ENCODE peak calls at places on chromosomes 16 and 17, in ten cellular contexts. H is activated T-cell treated with anti-CD3 and anti-CD28 coated beads, Interleukin-2, amount 50 U/mL, for 72 hours; K is activated naive CD4-positive, alpha-beta T cell treated with anti-CD3 and anti-CD28 coated beads for 36 hours; C is RCC 7860; O is EH; J is WTC11; A is stimulated activated naive CD8-positive, alpha-beta T cell treated with anti-CD3 and anti-CD28 coated beads, Interleukin-15, Interleukin-2, amounts not matched to agents 100 U/mL and 50 U/mL, for 24 hours; V is SW 1271; U is colonic mucosa; D is NCI-H1436. Z is an unnamed sample.

GRCh38 chr17:77124192-77124908 is 16.4 kb upstream of the SEC14L1 start:
- DNase-seq in C (peak; percentile 65), O (peak; percentile 79), U (no peak), J (no peak), H (no peak), V (peak; percentile 95), A (no peak), D (no peak), K (no peak), Z (no peak)

GRCh38 chr17:76678330-76678729 is 32.4 kb downstream of the MXRA7 start:
- DNase-seq in O (no peak), A (peak; percentile 19), J (no peak), H (peak; percentile 27), C (no peak), V (no peak), D (no peak), U (peak; percentile 81), K (no peak), Z (peak; percentile 40)

GRCh38 chr16:57091200-57091989 is 988 bp upstream of the CPNE2 start:
- DNase-seq in C (peak; percentile 68), K (no peak), D (peak; percentile 29), O (peak; percentile 67), H (no peak), U (peak; percentile 66), V (no peak), A (no peak), J (peak; percentile 67), Z (no peak)

GRCh38 chr17:19508327-19508867 is 25.3 kb upstream of the SLC47A1 start:
- DNase-seq in K (peak; percentile 49), U (peak; percentile 42), C (no peak), O (no peak), J (peak; percentile 50), A (peak; percentile 52), H (peak; percentile 47), D (peak; percentile 85), V (no peak), Z (peak; percentile 61)

GRCh38 chr17:60944751-60945150 is 267.1 kb downstream of the BCAS3 start:
- DNase-seq in A (no peak), J (no peak), O (no peak), H (no peak), D (no peak), U (no peak), V (no peak), K (no peak), C (no peak), Z (no peak)

GRCh38 chr17:44846206-44846605 is 1.5 kb upstream of the HIGD1B start:
- DNase-seq in A (no peak), J (no peak), K (no peak), C (no peak), D (no peak), O (no peak), U (no peak), V (no peak), H (no peak), Z (no peak)

GRCh38 chr17:47978324-47978723 is 7.4 kb downstream of the CDK5RAP3 start:
- DNase-seq in U (no peak), O (peak; percentile 67), K (peak; percentile 60), A (peak; percentile 52), J (peak; percentile 87), C (peak; percentile 17), D (peak; percentile 87), H (peak; percentile 43), V (no peak), Z (peak; percentile 55)

GRCh38 chr17:13996758-13997157 is 72.5 kb upstream of the COX10 start:
- DNase-seq in O (peak; percentile 81), H (no peak), K (no peak), U (no peak), V (no peak), A (no peak), C (no peak), D (no peak), J (no peak), Z (no peak)

GRCh38 chr17:69913241-69914015 is 161.6 kb upstream of the KCNJ16 start:
- DNase-seq in J (no peak), O (no peak), D (no peak), K (no peak), C (no peak), A (no peak), V (no peak), U (no peak), H (no peak), Z (no peak)

GRCh38 chr17:79027925-79028491 is 4.0 kb downstream of the C1QTNF1 start:
- DNase-seq in O (peak; percentile 75), H (no peak), U (no peak), C (no peak), A (no peak), V (no peak), K (no peak), D (no peak), J (no peak), Z (no peak)

GRCh38 chr16:68229431-68230175 is 6.3 kb downstream of the ESRP2 start:
- DNase-seq in C (peak; percentile 14), A (no peak), U (no peak), O (peak; percentile 83), D (peak; percentile 32), V (peak; percentile 63), H (peak; percentile 30), J (peak; percentile 61), K (peak; percentile 64), Z (peak; percentile 62)

GRCh38 chr16:4021070-4021779 is 95.0 kb downstream of the ADCY9 start:
- DNase-seq in O (peak; percentile 17), K (no peak), U (peak; percentile 92), D (peak; percentile 78), A (no peak), V (no peak), J (no peak), C (no peak), H (no peak), Z (no peak)

GRCh38 chr16:22216191-22216831 is 10.2 kb downstream of the EEF2K start:
- DNase-seq in A (no peak), C (no peak), U (no peak), K (no peak), H (no peak), O (peak; percentile 47), V (no peak), D (no peak), J (no peak), Z (no peak)

GRCh38 chr16:27251561-27252205 is 16.9 kb downstream of the NSMCE1 start:
- DNase-seq in C (no peak), K (peak; percentile 46), V (no peak), H (no peak), D (no peak), J (no peak), U (no peak), O (no peak), A (peak; percentile 50), Z (peak; percentile 49)

GRCh38 chr16:11312718-11313492 is 31.8 kb upstream of the PRM1 start:
- DNase-seq in J (peak; percentile 53), K (peak; percentile 29), V (peak; percentile 14), H (no peak), A (no peak), C (peak; percentile 18), U (peak; percentile 81), D (no peak), O (peak; percentile 70), Z (peak; percentile 42)

GRCh38 chr16:8941718-8942344 is 21.9 kb downstream of the USP7 start:
- DNase-seq in A (no peak), J (no peak), K (no peak), H (no peak), C (no peak), O (no peak), V (no peak), U (no peak), D (no peak), Z (no peak)

GRCh38 chr17:39400547-39401411 is 647 bp downstream of the FBXL20 start:
- DNase-seq in V (no peak), H (peak; percentile 38), K (peak; percentile 22), C (no peak), D (no peak), O (peak; percentile 18), J (no peak), A (peak; percentile 25), U (peak; percentile 23), Z (no peak)

GRCh38 chr17:36813957-36814356 is 123.3 kb upstream of the LHX1 start:
- DNase-seq in V (no peak), K (no peak), A (no peak), J (no peak), U (no peak), H (no peak), D (peak; percentile 14), C (no peak), O (no peak), Z (no peak)

GRCh38 chr16:66619534-66620418 is 15.3 kb downstream of the CMTM3 start:
- DNase-seq in U (no peak), H (no peak), O (peak; percentile 88), K (no peak), J (no peak), A (no peak), V (no peak), D (no peak), C (peak; percentile 75), Z (no peak)

GRCh38 chr17:65345261-65346060 is 208.3 kb downstream of the RGS9 start:
- DNase-seq in U (no peak), O (no peak), C (no peak), K (peak; percentile 23), H (no peak), J (no peak), A (peak; percentile 53), D (no peak), V (no peak), Z (peak; percentile 19)

GRCh38 chr17:4587195-4587594 is 2.9 kb downstream of the SMTNL2 start:
- DNase-seq in J (no peak), C (no peak), D (no peak), U (no peak), V (no peak), O (no peak), K (no peak), H (no peak), A (no peak), Z (no peak)

Z was measured in activated CD4-positive, alpha-beta memory T cell treated with anti-CD3 and anti-CD28 coated beads for 36 hours.